ENCODE peak calls at places on chromosome X, in four cellular contexts. I, L, V and Q are unnamed samples.

GRCh38 chrX:115892787-115893671 is 277.5 kb upstream of the AGTR2 start:
- DNase-seq in L (no peak), V (peak), I (peak), Q (no peak)

GRCh38 chrX:133531012-133531411 is 115.7 kb upstream of the GPC4 start:
- DNase-seq in V (no peak), I (no peak), L (no peak), Q (no peak)

GRCh38 chrX:45783002-45783401 is 582.3 kb upstream of the DIPK2B start:
- DNase-seq in V (no peak), L (no peak), I (no peak), Q (no peak)

GRCh38 chrX:120309873-120310730 is 1.2 kb downstream of the TMEM255A start:
- DNase-seq in V (no peak), L (no peak), I (peak), Q (no peak)

GRCh38 chrX:17377795-17378194 is 2.8 kb downstream of the NHS start:
- DNase-seq in V (no peak), L (no peak), I (no peak), Q (no peak)

GRCh38 chrX:98607739-98608138 is 1724.0 kb downstream of the RPA4 start:
- DNase-seq in L (no peak), V (no peak), I (no peak), Q (no peak)

GRCh38 chrX:50980251-50980650 is 69.7 kb downstream of the BMP15 start:
- DNase-seq in L (no peak), I (no peak), V (no peak), Q (no peak)

GRCh38 chrX:670596-670995 is 40.0 kb downstream of the SHOX start:
- DNase-seq in I (no peak), L (no peak), V (no peak), Q (no peak)

GRCh38 chrX:150980186-150980585 is 2.9 kb upstream of the HMGB3 start:
- DNase-seq in I (no peak), L (no peak), V (no peak), Q (no peak)

GRCh38 chrX:51476930-51477329 is 19.5 kb downstream of the NUDT11 start:
- DNase-seq in V (no peak), L (no peak), I (no peak), Q (no peak)

GRCh38 chrX:150841466-150842197 is 56.8 kb downstream of the CD99L2 start:
- DNase-seq in L (no peak), V (peak), I (peak), Q (no peak)

GRCh38 chrX:57583477-57583876 is 8.3 kb upstream of the ZXDB start:
- DNase-seq in V (no peak), L (no peak), I (no peak), Q (no peak)

GRCh38 chrX:40474205-40474626 is 106.6 kb upstream of the ATP6AP2 start:
- DNase-seq in I (no peak), L (no peak), V (no peak), Q (no peak)

GRCh38 chrX:106404512-106404911 is 207.3 kb upstream of the RADX start:
- DNase-seq in I (no peak), V (no peak), L (no peak), Q (no peak)